ENCODE peak calls at places on chromosomes 1 and 21, in six cellular contexts. M is K562, G is H1, T is SK-N-SH, V is GM12878, C is HepG2. D is an unnamed sample.

GRCh38 chr1:27109103-27109822 is 45.7 kb downstream of the SLC9A1 start:
- DNase-seq in C (peak; percentile 29), G (peak; percentile 89), M (peak; percentile 61), V (no peak), T (no peak), D (peak; percentile 38)

GRCh38 chr1:14259191-14259757 is 339.2 kb upstream of the KAZN start:
- DNase-seq in V (no peak), G (no peak), T (no peak), M (no peak), C (no peak), D (no peak)

GRCh38 chr1:109312978-109313775 is 6.4 kb upstream of the MYBPHL start:
- DNase-seq in M (no peak), T (peak; percentile 43), C (no peak), V (no peak), G (no peak), D (no peak)

GRCh38 chr1:202796670-202797069 is 11.6 kb downstream of the KDM5B start:
- DNase-seq in T (no peak), C (no peak), G (peak; percentile 41), V (no peak), M (no peak), D (no peak)

GRCh38 chr1:229048896-229049295 is 222.0 kb upstream of the RAB4A start:
- DNase-seq in T (no peak), G (peak; percentile 3), M (no peak), V (no peak), C (no peak), D (no peak)

GRCh38 chr1:201781447-201781846 is 47.5 kb upstream of the IPO9 start:
- DNase-seq in T (no peak), V (no peak), M (no peak), C (no peak), G (no peak), D (no peak)

GRCh38 chr1:92095868-92096267 is 15.7 kb downstream of the BTBD8 start:
- DNase-seq in G (no peak), T (no peak), M (no peak), V (no peak), C (no peak), D (no peak)

GRCh38 chr1:163035791-163036249 is 33.3 kb upstream of the RGS4 start:
- DNase-seq in T (peak; percentile 2), V (no peak), C (no peak), M (no peak), G (no peak), D (peak; percentile 60)

GRCh38 chr1:27488523-27489138 is 1.3 kb downstream of the WASF2 start:
- DNase-seq in G (no peak), C (no peak), T (no peak), M (no peak), V (no peak), D (no peak)

GRCh38 chr1:155974208-155975165 is 3.9 kb downstream of the ARHGEF2 start:
- DNase-seq in T (no peak), V (no peak), M (no peak), G (no peak), C (no peak), D (no peak)

GRCh38 chr1:1419812-1420653 is 1.0 kb downstream of the ANKRD65 start:
- DNase-seq in M (no peak), T (peak; percentile 84), C (no peak), V (no peak), G (no peak), D (no peak)

DNA sequence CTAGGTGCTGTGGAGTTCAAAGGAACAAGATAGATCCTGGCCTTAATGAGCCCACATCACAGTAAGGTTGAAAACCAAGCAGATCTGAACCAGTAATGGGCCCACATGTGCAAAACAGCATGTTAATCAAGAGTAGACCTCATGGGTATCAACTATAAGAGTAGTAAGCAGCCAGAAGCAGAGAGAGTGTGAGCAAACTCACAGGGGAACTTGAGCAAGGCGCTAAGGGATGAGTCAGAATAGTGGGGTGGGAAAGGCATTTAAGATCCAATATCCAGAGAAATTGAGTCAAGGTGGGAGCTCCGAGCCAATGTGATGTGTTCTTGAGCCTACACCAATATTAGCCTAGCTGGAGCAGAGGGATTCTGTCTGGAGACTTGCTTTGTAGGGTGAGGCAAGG is 52.4 kb upstream of the GJA5 start:
- DNase-seq in T (no peak), G (no peak), M (no peak), V (no peak), C (no peak), D (no peak)
- H3K9me3 ChIP-seq in T (no peaks in the 10 kb centered on the region), G (no peaks in the 10 kb centered on the region), M (no peaks in the 10 kb centered on the region), V (no peaks in the 10 kb centered on the region), C (no peaks in the 10 kb centered on the region), D (no peaks in the 10 kb centered on the region)

GRCh38 chr1:96519851-96520281 is 201.7 kb upstream of the PTBP2 start:
- DNase-seq in C (no peak), M (no peak), G (no peak), T (no peak), V (no peak), D (no peak)
- TF ChIP-seq JUND in C (no peak), M (no peak), G (no peak), T (no peak), V (no peak), D (no peak)

GRCh38 chr1:89542345-89542744 is 17.7 kb downstream of the LRRC8B start:
- DNase-seq in M (no peak), T (no peak), C (no peak), V (no peak), G (no peak), D (no peak)
- H3K9me3 ChIP-seq in M (no peaks in the 10 kb centered on the region), T (no peaks in the 10 kb centered on the region), C (no peaks in the 10 kb centered on the region), V (no peaks in the 10 kb centered on the region), G (no peaks in the 10 kb centered on the region), D (no peaks in the 10 kb centered on the region)

GRCh38 chr1:101216623-101217022 is 20.2 kb upstream of the S1PR1 start:
- DNase-seq in G (no peak), V (no peak), C (no peak), M (no peak), T (no peak), D (no peak)
- TF ChIP-seq JUND in G (no peak), V (no peak), C (no peak), M (no peak), T (no peak), D (no peak)

GRCh38 chr21:8993943-8994639 is 1527.3 kb upstream of the TPTE start:
- DNase-seq in V (no peak), C (peak; percentile 90), T (no peak), M (peak; percentile 23), G (no peak), D (no peak)

GRCh38 chr21:8993284-8993942 is 1528.0 kb upstream of the TPTE start:
- DNase-seq in G (no peak), T (no peak), V (no peak), C (peak; percentile 92), M (peak; percentile 16), D (no peak)

GRCh38 chr21:8998946-8999681 is 1522.3 kb upstream of the TPTE start:
- DNase-seq in V (no peak), T (no peak), C (peak; percentile 56), G (no peak), M (no peak), D (no peak)

GRCh38 chr21:8994640-8995511 is 1526.5 kb upstream of the TPTE start:
- DNase-seq in V (no peak), G (no peak), M (peak; percentile 29), C (peak; percentile 83), T (no peak), D (no peak)

DNA sequence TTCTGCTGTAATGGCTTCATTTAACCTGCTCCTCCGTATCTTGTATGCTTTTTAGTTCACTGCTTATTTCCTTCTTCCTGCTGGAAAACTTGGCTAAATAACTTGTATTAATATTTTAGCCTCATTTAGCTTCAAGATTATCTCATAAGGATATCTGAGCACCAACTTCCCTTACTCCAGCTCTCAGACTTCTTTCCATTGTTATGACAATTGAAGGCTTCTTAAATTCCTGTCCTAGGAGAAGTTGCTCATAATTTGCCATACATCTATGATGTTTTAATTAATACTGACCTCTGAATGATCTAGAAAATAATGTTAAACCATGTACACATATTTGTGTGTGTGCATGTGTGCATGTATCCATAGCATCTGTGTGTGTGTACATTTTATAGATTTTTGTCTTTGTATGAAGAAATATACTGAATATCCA is 1524.4 kb upstream of the TPTE start:
- DNase-seq in M (no peak), T (no peak), C (peak; percentile 78), G (no peak), V (no peak), D (no peak)
- H3K9me3 ChIP-seq in M (no peaks in the 10 kb centered on the region), T (no peaks in the 10 kb centered on the region), C (peaks cover 82% of the 10 kb centered on the region), G (peaks cover 74% of the 10 kb centered on the region), V (no peaks in the 10 kb centered on the region), D (peaks cover 39% of the 10 kb centered on the region)

GRCh38 chr1:98051065-98051675 is 130.3 kb upstream of the DPYD start:
- DNase-seq in T (peak; percentile 53), V (peak; percentile 21), G (peak; percentile 81), C (peak; percentile 58), M (peak; percentile 29), D (peak; percentile 51)
- TF ChIP-seq JUND in T (no peak), V (no peak), G (no peak), C (no peak), M (no peak), D (no peak)

DNA sequence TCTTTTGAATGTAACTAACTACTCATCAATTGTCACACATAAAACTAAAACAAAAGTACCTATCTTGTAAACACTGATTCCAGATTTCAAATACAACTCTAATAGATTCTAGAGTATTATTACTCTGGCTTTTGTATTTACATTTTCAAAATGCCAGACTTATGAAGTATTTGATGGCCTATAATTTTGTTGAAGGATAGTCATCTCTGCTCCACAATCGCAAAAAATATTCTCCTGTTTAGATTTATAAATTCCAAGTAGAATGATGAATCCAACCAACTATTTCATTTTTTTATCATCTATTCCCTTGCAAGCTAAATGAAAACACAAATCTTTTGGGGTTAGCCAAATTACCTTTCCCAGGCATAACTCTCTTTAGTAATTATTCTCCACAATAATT is 75.0 kb upstream of the GUCA2A start:
- DNase-seq in V (no peak), C (no peak), G (no peak), T (no peak), M (no peak), D (no peak)
- H3K9me3 ChIP-seq in V (peaks cover 20% of the 10 kb centered on the region), C (peaks cover 27% of the 10 kb centered on the region), G (peaks cover 24% of the 10 kb centered on the region), T (peaks cover 4% of the 10 kb centered on the region), M (peaks cover 17% of the 10 kb centered on the region), D (peaks cover 3% of the 10 kb centered on the region)

GRCh38 chr1:168972887-168973286 is 133.6 kb upstream of the ATP1B1 start:
- DNase-seq in V (no peak), T (no peak), C (no peak), M (no peak), G (no peak), D (no peak)
- TF ChIP-seq JUND in V (no peak), T (no peak), C (no peak), M (no peak), G (no peak), D (no peak)

D was measured in HCT116.